ENCODE peak calls at places on chromosomes 6 and 20, in eight cellular contexts. S is mesenchymal stem cell, V is lung, I is amniotic epithelial cell, P is neural progenitor cell, L is cardiac muscle cell, G is activated T-cell treated with anti-CD3 and anti-CD28 coated beads for 48 hours, Q is NCI-H1436. H is an unnamed sample.
A peak's percentile ranks its signal among the peaks of the same experiment; 100 is the strongest.

GRCh38 chr6:137339929-137340559 is 120.9 kb upstream of the IFNGR1 start:
- DNase-seq in S (no peak), P (peak; percentile 62), V (no peak), I (no peak), L (no peak), G (no peak), Q (no peak), H (no peak)

GRCh38 chr6:135183532-135184440 is 2.7 kb downstream of the MYB start:
- DNase-seq in I (peak; percentile 52), G (peak; percentile 77), P (peak; percentile 80), S (peak; percentile 47), Q (peak; percentile 55), L (peak; percentile 41), V (peak; percentile 46), H (peak; percentile 13)

GRCh38 chr6:135812085-135812526 is 39.4 kb upstream of the PDE7B start:
- DNase-seq in G (no peak), Q (no peak), I (peak; percentile 78), L (no peak), P (no peak), S (peak; percentile 68), V (no peak), H (no peak)

GRCh38 chr6:46888031-46888430 is 33.7 kb downstream of the ADGRF5 start:
- DNase-seq in P (no peak), V (no peak), L (no peak), Q (no peak), I (peak; percentile 11), S (peak; percentile 57), G (no peak), H (no peak)

GRCh38 chr20:64058536-64058935 is 4.5 kb upstream of the TCEA2 start:
- DNase-seq in P (no peak), V (no peak), S (no peak), I (no peak), Q (no peak), G (no peak), L (no peak), H (no peak)

GRCh38 chr20:51587145-51587544 is 44.6 kb upstream of the NFATC2 start:
- DNase-seq in P (no peak), I (no peak), G (no peak), S (no peak), V (no peak), Q (no peak), L (no peak), H (no peak)

GRCh38 chr6:100296810-100297544 is 167.7 kb downstream of the SIM1 start:
- DNase-seq in V (no peak), S (peak; percentile 74), I (peak; percentile 87), G (no peak), L (no peak), P (no peak), Q (peak; percentile 26), H (no peak)

GRCh38 chr6:117306227-117306784 is 40.9 kb downstream of the VGLL2 start:
- DNase-seq in I (no peak), P (no peak), V (no peak), S (no peak), Q (no peak), L (no peak), G (no peak), H (no peak)

GRCh38 chr20:63071541-63072181 is 64.9 kb upstream of the BHLHE23 start:
- DNase-seq in V (no peak), G (no peak), Q (peak; percentile 55), I (peak; percentile 58), S (peak; percentile 22), L (peak; percentile 4), P (peak; percentile 62), H (peak; percentile 89)

H was measured in AG08396.